ENCODE peak calls at places on chromosomes 6 and 20, in eight cellular contexts. One of them, this sample, is unnamed.

GRCh38 chr6:156513504-156513903 is 263.7 kb upstream of the ARID1B start:
- DNase-seq in HFFc6: no peak
- DNase-seq in GM12878: no peak
- DNase-seq in Panc1: no peak
- DNase-seq in lower lobe of right lung: no peak
- DNase-seq in H9: no peak
- DNase-seq in GM12865: peak; percentile 3
- DNase-seq in MCF 10A: no peak
- DNase-seq in this sample: no peak

GRCh38 chr6:43953256-43953655 is 174.0 kb downstream of the MRPL14 start:
- DNase-seq in Panc1: no peak
- DNase-seq in GM12865: no peak
- DNase-seq in MCF 10A: no peak
- DNase-seq in GM12878: no peak
- DNase-seq in HFFc6: no peak
- DNase-seq in H9: no peak
- DNase-seq in lower lobe of right lung: no peak
- DNase-seq in this sample: no peak

GRCh38 chr6:105401247-105402089 is 1.4 kb downstream of the PREP start:
- DNase-seq in MCF 10A: peak; percentile 31
- DNase-seq in GM12865: no peak
- DNase-seq in Panc1: no peak
- DNase-seq in GM12878: no peak
- DNase-seq in H9: no peak
- DNase-seq in HFFc6: peak; percentile 6
- DNase-seq in lower lobe of right lung: no peak
- DNase-seq in this sample: no peak

GRCh38 chr20:34615477-34615876 is 57.0 kb downstream of the MAP1LC3A start:
- DNase-seq in HFFc6: no peak
- DNase-seq in lower lobe of right lung: no peak
- DNase-seq in Panc1: no peak
- DNase-seq in GM12865: no peak
- DNase-seq in MCF 10A: no peak
- DNase-seq in H9: no peak
- DNase-seq in GM12878: no peak
- DNase-seq in this sample: no peak

GRCh38 chr6:144449911-144450690 is 165.0 kb downstream of the UTRN start:
- DNase-seq in MCF 10A: no peak
- DNase-seq in HFFc6: no peak
- DNase-seq in GM12878: no peak
- DNase-seq in GM12865: no peak
- DNase-seq in lower lobe of right lung: no peak
- DNase-seq in Panc1: no peak
- DNase-seq in H9: no peak
- DNase-seq in this sample: no peak

GRCh38 chr6:39422273-39422672 is 99.8 kb upstream of the KCNK16 start:
- DNase-seq in GM12865: no peak
- DNase-seq in GM12878: no peak
- DNase-seq in Panc1: no peak
- DNase-seq in MCF 10A: no peak
- DNase-seq in H9: no peak
- DNase-seq in HFFc6: no peak
- DNase-seq in lower lobe of right lung: no peak
- DNase-seq in this sample: no peak

GRCh38 chr6:5201271-5201670 is 59.5 kb downstream of the LYRM4 start:
- DNase-seq in lower lobe of right lung: no peak
- DNase-seq in Panc1: no peak
- DNase-seq in HFFc6: no peak
- DNase-seq in GM12878: no peak
- DNase-seq in H9: no peak
- DNase-seq in MCF 10A: no peak
- DNase-seq in GM12865: no peak
- DNase-seq in this sample: no peak

GRCh38 chr20:41748051-41748450 is 129.9 kb upstream of the CHD6 start:
- DNase-seq in GM12865: no peak
- DNase-seq in lower lobe of right lung: no peak
- DNase-seq in GM12878: no peak
- DNase-seq in H9: no peak
- DNase-seq in Panc1: no peak
- DNase-seq in HFFc6: no peak
- DNase-seq in MCF 10A: no peak
- DNase-seq in this sample: no peak

GRCh38 chr6:135506270-135506997 is 8.9 kb upstream of the AHI1 start:
- DNase-seq in H9: no peak
- DNase-seq in GM12865: peak; percentile 59
- DNase-seq in Panc1: no peak
- DNase-seq in lower lobe of right lung: no peak
- DNase-seq in GM12878: no peak
- DNase-seq in HFFc6: peak; percentile 53
- DNase-seq in MCF 10A: peak; percentile 66
- DNase-seq in this sample: no peak

GRCh38 chr6:64259372-64259771 is 623.8 kb downstream of the PHF3 start:
- DNase-seq in H9: no peak
- DNase-seq in GM12865: no peak
- DNase-seq in Panc1: no peak
- DNase-seq in HFFc6: no peak
- DNase-seq in MCF 10A: no peak
- DNase-seq in GM12878: no peak
- DNase-seq in lower lobe of right lung: no peak
- DNase-seq in this sample: no peak

GRCh38 chr20:25058797-25059486 is 1.0 kb upstream of the ACSS1 start:
- DNase-seq in GM12865: peak; percentile 35
- DNase-seq in lower lobe of right lung: no peak
- DNase-seq in GM12878: no peak
- DNase-seq in Panc1: no peak
- DNase-seq in MCF 10A: no peak
- DNase-seq in HFFc6: no peak
- DNase-seq in H9: no peak
- DNase-seq in this sample: no peak

GRCh38 chr6:3712827-3713226 is 38.7 kb downstream of the PXDC1 start:
- DNase-seq in GM12865: no peak
- DNase-seq in MCF 10A: no peak
- DNase-seq in lower lobe of right lung: no peak
- DNase-seq in H9: no peak
- DNase-seq in Panc1: no peak
- DNase-seq in GM12878: no peak
- DNase-seq in HFFc6: no peak
- DNase-seq in this sample: no peak

GRCh38 chr6:146770275-146770964 is 171.6 kb downstream of the ADGB start:
- DNase-seq in GM12865: no peak
- DNase-seq in lower lobe of right lung: no peak
- DNase-seq in HFFc6: no peak
- DNase-seq in MCF 10A: no peak
- DNase-seq in GM12878: no peak
- DNase-seq in H9: no peak
- DNase-seq in Panc1: no peak
- DNase-seq in this sample: no peak

GRCh38 chr6:146770965-146771735 is 172.4 kb downstream of the ADGB start:
- DNase-seq in H9: no peak
- DNase-seq in Panc1: no peak
- DNase-seq in GM12865: peak; percentile 9
- DNase-seq in MCF 10A: no peak
- DNase-seq in lower lobe of right lung: peak; percentile 66
- DNase-seq in GM12878: no peak
- DNase-seq in HFFc6: no peak
- DNase-seq in this sample: no peak

GRCh38 chr6:146775227-146775626 is 176.5 kb downstream of the ADGB start:
- DNase-seq in MCF 10A: peak; percentile 15
- DNase-seq in lower lobe of right lung: no peak
- DNase-seq in HFFc6: no peak
- DNase-seq in Panc1: no peak
- DNase-seq in GM12865: no peak
- DNase-seq in H9: no peak
- DNase-seq in GM12878: no peak
- DNase-seq in this sample: no peak
- TF ChIP-seq CTCF in MCF 10A: no peak
- TF ChIP-seq CTCF in lower lobe of right lung: no peak
- TF ChIP-seq CTCF in HFFc6: peak; percentile 36
- TF ChIP-seq CTCF in Panc1: peak; percentile 11
- TF ChIP-seq CTCF in GM12865: no peak
- TF ChIP-seq CTCF in H9: peak; percentile 37
- TF ChIP-seq CTCF in GM12878: no peak
- TF ChIP-seq CTCF in this sample: no peak

DNA sequence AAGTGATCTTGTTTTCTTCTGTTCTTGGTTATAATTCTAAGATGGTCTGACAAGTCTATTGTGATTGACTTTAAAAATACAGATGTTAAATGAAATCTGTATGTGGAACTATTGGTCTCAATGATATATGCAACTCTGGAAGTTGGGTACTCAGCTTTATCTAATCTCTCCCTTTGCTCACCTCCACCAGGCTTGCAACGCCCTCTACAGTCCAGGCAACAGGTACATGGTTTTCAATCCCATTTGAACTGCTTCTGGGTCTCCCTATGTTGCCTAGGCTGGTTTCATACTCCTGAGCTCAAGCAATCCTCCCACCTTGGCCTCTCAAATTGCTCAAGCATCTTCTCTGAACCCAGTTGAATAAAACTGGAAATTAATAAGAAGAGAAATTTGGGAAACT is 25.6 kb upstream of the HLA-DQB1 start:
- DNase-seq in GM12878: peak; percentile 50
- DNase-seq in GM12865: peak; percentile 80
- DNase-seq in Panc1: peak; percentile 17
- DNase-seq in HFFc6: no peak
- DNase-seq in MCF 10A: peak; percentile 42
- DNase-seq in H9: peak; percentile 52
- DNase-seq in lower lobe of right lung: peak; percentile 50
- DNase-seq in this sample: no peak
- TF ChIP-seq CTCF in GM12878: peak; percentile 80
- TF ChIP-seq CTCF in GM12865: peak; percentile 69
- TF ChIP-seq CTCF in Panc1: peak; percentile 70
- TF ChIP-seq CTCF in HFFc6: peak; percentile 28
- TF ChIP-seq CTCF in MCF 10A: peak; percentile 21
- TF ChIP-seq CTCF in H9: peak; percentile 77
- TF ChIP-seq CTCF in lower lobe of right lung: peak; percentile 52
- TF ChIP-seq CTCF in this sample: no peak

DNA sequence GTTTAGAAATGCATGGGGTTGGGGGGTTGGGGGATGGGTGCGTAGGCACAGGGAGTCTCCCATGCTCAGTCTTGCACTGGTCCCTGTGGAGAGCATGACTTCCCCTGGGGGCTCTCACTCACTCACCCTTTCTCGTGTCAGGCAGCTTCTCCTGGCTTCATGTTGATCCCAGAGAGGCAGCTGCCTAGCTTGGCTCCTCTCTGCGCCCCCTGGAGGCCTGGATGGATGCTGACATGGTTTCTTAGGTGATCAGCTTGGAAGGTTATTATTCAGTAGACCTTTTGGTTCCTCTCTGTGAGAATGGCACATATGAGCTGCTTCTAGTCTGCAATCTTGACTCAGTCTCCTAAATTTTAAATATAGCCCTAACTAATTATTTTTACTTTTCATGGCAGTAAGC is 109.3 kb upstream of the FAM83B start:
- DNase-seq in HFFc6: no peak
- DNase-seq in GM12878: no peak
- DNase-seq in GM12865: peak; percentile 42
- DNase-seq in lower lobe of right lung: no peak
- DNase-seq in Panc1: no peak
- DNase-seq in H9: peak; percentile 55
- DNase-seq in MCF 10A: no peak
- DNase-seq in this sample: no peak
- TF ChIP-seq CTCF in HFFc6: peak; percentile 56
- TF ChIP-seq CTCF in GM12878: peak; percentile 53
- TF ChIP-seq CTCF in GM12865: peak; percentile 57
- TF ChIP-seq CTCF in lower lobe of right lung: no peak
- TF ChIP-seq CTCF in Panc1: peak; percentile 46
- TF ChIP-seq CTCF in H9: peak; percentile 69
- TF ChIP-seq CTCF in MCF 10A: peak; percentile 24
- TF ChIP-seq CTCF in this sample: no peak

GRCh38 chr6:132959927-132960326 is 145.6 kb downstream of the RPS12 start:
- DNase-seq in Panc1: no peak
- DNase-seq in GM12878: no peak
- DNase-seq in MCF 10A: no peak
- DNase-seq in HFFc6: no peak
- DNase-seq in H9: no peak
- DNase-seq in lower lobe of right lung: no peak
- DNase-seq in GM12865: no peak
- DNase-seq in this sample: no peak

GRCh38 chr6:132961122-132961521 is 146.8 kb downstream of the RPS12 start:
- DNase-seq in H9: no peak
- DNase-seq in Panc1: peak; percentile 1
- DNase-seq in MCF 10A: no peak
- DNase-seq in lower lobe of right lung: no peak
- DNase-seq in GM12865: no peak
- DNase-seq in HFFc6: peak; percentile 30
- DNase-seq in GM12878: no peak
- DNase-seq in this sample: no peak

GRCh38 chr6:132962936-132963579 is 148.7 kb downstream of the RPS12 start:
- DNase-seq in GM12865: peak; percentile 73
- DNase-seq in GM12878: no peak
- DNase-seq in HFFc6: peak; percentile 12
- DNase-seq in H9: peak; percentile 86
- DNase-seq in MCF 10A: peak; percentile 71
- DNase-seq in lower lobe of right lung: peak; percentile 61
- DNase-seq in Panc1: peak; percentile 24
- DNase-seq in this sample: peak; percentile 29

GRCh38 chr6:132960720-132961119 is 146.4 kb downstream of the RPS12 start:
- DNase-seq in H9: no peak
- DNase-seq in GM12865: no peak
- DNase-seq in GM12878: no peak
- DNase-seq in MCF 10A: no peak
- DNase-seq in HFFc6: no peak
- DNase-seq in lower lobe of right lung: no peak
- DNase-seq in Panc1: no peak
- DNase-seq in this sample: no peak

GRCh38 chr6:132961610-132962009 is 147.2 kb downstream of the RPS12 start:
- DNase-seq in lower lobe of right lung: no peak
- DNase-seq in Panc1: no peak
- DNase-seq in GM12865: peak; percentile 27
- DNase-seq in MCF 10A: peak; percentile 25
- DNase-seq in HFFc6: no peak
- DNase-seq in GM12878: no peak
- DNase-seq in H9: peak; percentile 39
- DNase-seq in this sample: no peak
- TF ChIP-seq CTCF in lower lobe of right lung: no peak
- TF ChIP-seq CTCF in Panc1: peak; percentile 12
- TF ChIP-seq CTCF in GM12865: peak; percentile 35
- TF ChIP-seq CTCF in MCF 10A: peak; percentile 12
- TF ChIP-seq CTCF in HFFc6: peak; percentile 42
- TF ChIP-seq CTCF in GM12878: peak; percentile 17
- TF ChIP-seq CTCF in H9: peak; percentile 56
- TF ChIP-seq CTCF in this sample: no peak

This sample was measured in mesothelial cell of epicardium.